ENCODE peak calls at places on chromosomes 4 and X, in four cellular contexts. V, L, N and X are unnamed samples.

GRCh38 chr4:56440983-56441382 is 4.9 kb downstream of the PAICS start:
- DNase-seq in V (no peak), L (no peak), N (no peak), X (no peak)

GRCh38 chrX:10246846-10247245 is 90.1 kb downstream of the CLCN4 start:
- DNase-seq in V (no peak), L (no peak), N (no peak), X (no peak)

GRCh38 chr4:64584981-64585557 is 175.8 kb upstream of the TECRL start:
- DNase-seq in V (peak; percentile 18), L (no peak), N (peak; percentile 50), X (peak; percentile 10)

GRCh38 chrX:152822383-152823086 is 8.0 kb downstream of the CETN2 start:
- DNase-seq in V (no peak), L (no peak), N (no peak), X (no peak)

GRCh38 chr4:54661686-54662085 is 3.9 kb downstream of the KIT start:
- DNase-seq in V (no peak), L (no peak), N (no peak), X (no peak)

GRCh38 chr4:4270529-4270928 is 19.4 kb downstream of the LYAR start:
- DNase-seq in V (no peak), L (no peak), N (no peak), X (no peak)

GRCh38 chr4:85398276-85398675 is 76.7 kb upstream of the ARHGAP24 start:
- DNase-seq in V (no peak), L (no peak), N (no peak), X (no peak)

GRCh38 chr4:188127157-188127874 is 11.9 kb upstream of the TRIML1 start:
- DNase-seq in V (no peak), L (no peak), N (no peak), X (no peak)

GRCh38 chr4:158314756-158315487 is 104.6 kb downstream of the TMEM144 start:
- DNase-seq in V (no peak), L (no peak), N (no peak), X (no peak)

GRCh38 chr4:158020734-158021346 is 152.0 kb downstream of the GASK1B start:
- DNase-seq in V (no peak), L (no peak), N (no peak), X (no peak)

GRCh38 chr4:188942606-188943005 is 803.4 kb downstream of the TRIML1 start:
- DNase-seq in V (no peak), L (no peak), N (no peak), X (no peak)

GRCh38 chr4:37066149-37066548 is 178.4 kb upstream of the NWD2 start:
- DNase-seq in V (no peak), L (no peak), N (no peak), X (no peak)

GRCh38 chr4:87274803-87275202 is 47.9 kb downstream of the HSD17B13 start:
- DNase-seq in V (no peak), L (no peak), N (no peak), X (no peak)

GRCh38 chr4:147570616-147571015 is 46.6 kb upstream of the TMEM184C start:
- DNase-seq in V (no peak), L (no peak), N (no peak), X (no peak)

GRCh38 chrX:9612146-9612505 is 147.3 kb downstream of the TBL1X start:
- DNase-seq in V (no peak), L (no peak), N (no peak), X (peak; percentile 49)

GRCh38 chrX:13048265-13048664 is 3.8 kb upstream of the FAM9C start:
- DNase-seq in V (no peak), L (no peak), N (no peak), X (no peak)

GRCh38 chr4:124754671-124755070 is 42.1 kb upstream of the ANKRD50 start:
- DNase-seq in V (no peak), L (no peak), N (no peak), X (no peak)

GRCh38 chrX:124529786-124530185 is 183.4 kb downstream of the SH2D1A start:
- DNase-seq in V (no peak), L (no peak), N (no peak), X (no peak)

GRCh38 chr4:186190456-186191265 is 706 bp upstream of the CYP4V2 start:
- DNase-seq in V (peak; percentile 39), L (no peak), N (peak; percentile 53), X (peak; percentile 86)

GRCh38 chr4:87961993-87962791 is 13.3 kb upstream of the SPP1 start:
- DNase-seq in V (no peak), L (no peak), N (no peak), X (no peak)

GRCh38 chr4:30825008-30825765 is 105.0 kb downstream of the PCDH7 start:
- DNase-seq in V (no peak), L (no peak), N (no peak), X (no peak)

GRCh38 chrX:53239474-53239873 is 14.5 kb upstream of the KDM5C start:
- DNase-seq in V (peak; percentile 48), L (no peak), N (peak; percentile 36), X (no peak)

GRCh38 chrX:12245650-12246645 is 107.7 kb downstream of the FRMPD4 start:
- DNase-seq in V (no peak), L (no peak), N (no peak), X (no peak)

GRCh38 chr4:129335263-129335662 is 239.3 kb downstream of the C4orf33 start:
- DNase-seq in V (no peak), L (no peak), N (no peak), X (no peak)

GRCh38 chrX:6120329-6120728 is 108.3 kb downstream of the NLGN4X start:
- DNase-seq in V (no peak), L (no peak), N (no peak), X (no peak)

GRCh38 chrX:18938710-18939109 is 45.2 kb downstream of the PHKA2 start:
- DNase-seq in V (no peak), L (no peak), N (no peak), X (no peak)

GRCh38 chr4:136731025-136731424 is 801.3 kb downstream of the PCDH18 start:
- DNase-seq in V (no peak), L (no peak), N (no peak), X (no peak)

GRCh38 chr4:183659919-183660318 is 826 bp downstream of the TRAPPC11 start:
- DNase-seq in V (no peak), L (no peak), N (no peak), X (peak; percentile 22)

GRCh38 chr4:8642651-8643321 is 50.2 kb downstream of the CPZ start:
- DNase-seq in V (no peak), L (no peak), N (no peak), X (no peak)

GRCh38 chr4:127782025-127782274 is 172 bp upstream of the HSPA4L start:
- DNase-seq in V (peak; percentile 90), L (peak; percentile 44), N (peak; percentile 89), X (peak; percentile 97)

GRCh38 chr4:38077791-38078489 is 117.7 kb downstream of the PTTG2 start:
- DNase-seq in V (no peak), L (no peak), N (no peak), X (no peak)

GRCh38 chr4:68708566-68708965 is 38.1 kb upstream of the UGT2B15 start:
- DNase-seq in V (no peak), L (no peak), N (no peak), X (no peak)

GRCh38 chrX:13285229-13285628 is 34.6 kb downstream of the ATXN3L start:
- DNase-seq in V (no peak), L (no peak), N (no peak), X (no peak)

GRCh38 chr4:125501661-125502060 is 186.9 kb downstream of the FAT4 start:
- DNase-seq in V (no peak), L (no peak), N (no peak), X (no peak)

GRCh38 chr4:80307183-80307735 is 28.3 kb upstream of the CFAP299 start:
- DNase-seq in V (no peak), L (no peak), N (no peak), X (no peak)

GRCh38 chr4:140239311-140239710 is 85.3 kb upstream of the MAML3 start:
- DNase-seq in V (no peak), L (no peak), N (no peak), X (no peak)

GRCh38 chr4:94447754-94448411 is 3.9 kb upstream of the PDLIM5 start:
- DNase-seq in V (no peak), L (no peak), N (no peak), X (no peak)

GRCh38 chr4:153209410-153209809 is 5.2 kb downstream of the TRIM2 start:
- DNase-seq in V (no peak), L (no peak), N (no peak), X (no peak)

DNA sequence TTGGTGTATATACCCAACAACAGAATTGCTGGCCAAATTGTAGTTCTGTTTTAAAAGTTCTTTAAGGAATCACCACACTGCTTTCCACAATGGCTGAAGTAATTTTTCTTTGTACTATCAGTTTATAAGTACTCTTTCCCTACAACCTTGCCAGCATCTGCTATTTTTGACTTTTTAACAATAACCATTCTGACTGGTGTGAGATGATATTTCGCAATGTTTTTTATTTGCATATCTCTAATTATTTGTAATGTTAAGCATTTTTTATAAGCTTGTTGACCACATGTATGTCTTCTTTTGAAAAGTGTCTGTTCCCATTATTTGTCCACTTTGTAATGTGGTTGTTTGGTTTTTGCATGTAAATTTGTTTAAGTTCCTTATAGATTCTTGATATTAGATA is 509.9 kb upstream of the POU3F4 start:
- DNase-seq in V (no peak), L (no peak), N (no peak), X (no peak)
- TF ChIP-seq USF1 in V (no peak), L (no peak), N (no peak), X (no peak)

GRCh38 chrX:120450163-120450562 is 18.9 kb downstream of the LAMP2 start:
- DNase-seq in V (no peak), L (no peak), N (no peak), X (peak; percentile 19)
- TF ChIP-seq CTCF in V (no peak), L (peak; percentile 17), N (peak; percentile 15), X (peak; percentile 59)

DNA sequence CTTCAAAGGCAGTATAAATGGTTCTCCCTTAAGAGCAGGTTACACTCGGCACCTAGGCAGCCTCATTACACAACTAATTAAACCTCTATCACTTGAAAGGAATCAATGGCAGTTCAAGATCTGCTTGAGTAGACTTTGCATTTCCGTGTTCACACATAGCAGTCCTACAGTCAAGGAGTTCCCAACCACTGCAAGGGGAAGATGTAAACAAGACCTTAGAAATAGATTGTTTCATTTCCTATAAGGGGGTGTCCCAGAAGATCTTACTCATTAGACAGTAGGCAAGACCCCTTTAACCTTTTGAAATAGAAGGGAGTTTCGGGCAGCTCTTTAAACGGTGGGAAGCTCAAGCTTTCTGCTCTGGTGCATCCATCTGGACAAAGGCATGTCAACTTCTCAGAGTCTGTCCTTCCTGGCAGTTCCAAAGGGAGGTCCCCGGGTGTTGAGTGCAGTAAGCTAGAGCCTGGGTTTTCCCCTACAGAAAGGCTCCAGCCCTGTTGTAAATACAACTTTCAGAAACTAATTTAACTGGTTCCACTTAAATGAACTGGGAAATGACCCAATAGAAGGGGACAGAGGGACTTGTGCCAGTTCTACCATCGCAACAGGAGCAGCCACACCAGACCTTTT is 150.8 kb downstream of the RBMX2 start:
- DNase-seq in V (no peak), L (no peak), N (no peak), X (no peak)
- TF ChIP-seq USF1 in V (no peak), L (no peak), N (no peak), X (no peak)

GRCh38 chr4:83364312-83364711 is 29.7 kb upstream of the HPSE start:
- DNase-seq in V (no peak), L (no peak), N (no peak), X (no peak)
- TF ChIP-seq CTCF in V (no peak), L (no peak), N (no peak), X (no peak)